ENCODE peak calls at places on chromosomes 7 and 10, in seven cellular contexts. S, Z, Y, Q, R, O and J are unnamed samples.

GRCh38 chr7:47420117-47420780 is 161.7 kb downstream of the TNS3 start:
- DNase-seq in R (no peak), O (no peak), S (no peak), Q (no peak), Y (no peak), Z (no peak), J (no peak)

GRCh38 chr7:3056713-3057388 is 13.2 kb upstream of the CARD11 start:
- DNase-seq in Q (no peak), R (no peak), S (no peak), Z (no peak), O (no peak), Y (no peak), J (no peak)

GRCh38 chr7:40221836-40222235 is 87.0 kb downstream of the SUGCT start:
- DNase-seq in Q (no peak), Y (peak; percentile 99), S (no peak), O (no peak), R (peak; percentile 9), Z (no peak), J (no peak)

GRCh38 chr7:132437730-132438129 is 138.5 kb downstream of the PLXNA4 start:
- DNase-seq in Q (no peak), Y (no peak), Z (no peak), S (no peak), O (peak; percentile 13), R (no peak), J (no peak)

GRCh38 chr7:2947381-2947780 is 96.3 kb downstream of the CARD11 start:
- DNase-seq in Q (no peak), Y (no peak), S (no peak), O (no peak), R (no peak), Z (no peak), J (no peak)

GRCh38 chr10:86077271-86077670 is 289.3 kb downstream of the GRID1 start:
- DNase-seq in Q (no peak), R (no peak), Z (no peak), S (no peak), O (no peak), Y (no peak), J (peak; percentile 13)

GRCh38 chr10:15485684-15486316 is 114.7 kb upstream of the FAM171A1 start:
- DNase-seq in Y (peak; percentile 92), R (no peak), Z (no peak), S (no peak), Q (no peak), O (peak; percentile 82), J (no peak)

GRCh38 chr7:44065431-44066110 is at the start of gene PGAM2:
- DNase-seq in S (no peak), O (peak; percentile 81), Z (no peak), R (no peak), Q (no peak), Y (peak; percentile 46), J (no peak)

GRCh38 chr7:146926833-146927232 is 810.2 kb downstream of the CNTNAP2 start:
- DNase-seq in Y (peak; percentile 77), Q (no peak), R (no peak), S (no peak), O (no peak), Z (no peak), J (no peak)

GRCh38 chr10:126063353-126063791 is 167.0 kb downstream of the FANK1 start:
- DNase-seq in S (no peak), R (no peak), Q (no peak), Z (no peak), O (no peak), Y (peak; percentile 67), J (no peak)

GRCh38 chr7:157010588-157011332 is at the start of gene MNX1:
- DNase-seq in Y (no peak), Q (peak; percentile 53), R (peak; percentile 72), S (no peak), O (no peak), Z (peak; percentile 29), J (peak; percentile 78)

GRCh38 chr10:132333386-132333785 is 1.4 kb downstream of the LRRC27 start:
- DNase-seq in Y (no peak), Z (no peak), S (no peak), R (no peak), O (no peak), Q (no peak), J (no peak)

GRCh38 chr10:89655722-89656121 is 10.7 kb upstream of the PANK1 start:
- DNase-seq in Y (no peak), O (no peak), Z (no peak), Q (no peak), R (no peak), S (no peak), J (no peak)

GRCh38 chr7:117061751-117062150 is 108.5 kb downstream of the ST7 start:
- DNase-seq in R (no peak), Y (peak; percentile 26), Z (no peak), Q (no peak), S (no peak), O (no peak), J (no peak)

GRCh38 chr10:120508393-120508792 is 51.4 kb downstream of the PLPP4 start:
- DNase-seq in S (no peak), Z (no peak), R (no peak), O (no peak), Q (peak; percentile 5), Y (peak; percentile 82), J (no peak)

GRCh38 chr7:71497233-71497946 is 365.4 kb downstream of the GALNT17 start:
- DNase-seq in Y (peak; percentile 28), Q (no peak), Z (no peak), R (no peak), S (no peak), O (no peak), J (no peak)

GRCh38 chr10:96714031-96714590 is 6.2 kb downstream of the PIK3AP1 start:
- DNase-seq in Q (no peak), Y (peak; percentile 18), O (no peak), R (no peak), Z (no peak), S (no peak), J (no peak)

GRCh38 chr10:122154733-122155366 is 116.2 kb upstream of the BTBD16 start:
- DNase-seq in S (no peak), R (no peak), Z (no peak), O (no peak), Q (no peak), Y (peak; percentile 57), J (no peak)

GRCh38 chr7:46713868-46714596 is 793.0 kb upstream of the IGFBP3 start:
- DNase-seq in R (no peak), S (no peak), O (no peak), Z (no peak), Q (no peak), Y (peak; percentile 65), J (no peak)

GRCh38 chr7:108497082-108497725 is 28.7 kb downstream of the PNPLA8 start:
- DNase-seq in Y (peak; percentile 74), R (peak; percentile 77), Q (peak; percentile 78), S (no peak), Z (no peak), O (no peak), J (no peak)

GRCh38 chr10:78215645-78216044 is 182.0 kb downstream of the RPS24 start:
- DNase-seq in Y (peak; percentile 59), Q (no peak), O (peak; percentile 96), R (no peak), S (no peak), Z (no peak), J (no peak)

GRCh38 chr10:5888843-5889623 is 660 bp downstream of the ANKRD16 start:
- DNase-seq in S (peak; percentile 23), Y (peak; percentile 23), Q (peak; percentile 69), R (peak; percentile 37), O (no peak), Z (peak; percentile 17), J (peak; percentile 66)